ENCODE peak calls at places on chromosomes 3 and 15, in four cellular contexts. One of them, this sample, is unnamed.

GRCh38 chr3:122745365-122746021 is 48.1 kb downstream of the HSPBAP1 start:
- DNase-seq in HepG2: no peak
- DNase-seq in HCT116: no peak
- DNase-seq in K562: no peak
- DNase-seq in this sample: no peak

GRCh38 chr3:107962946-107963345 is 127.9 kb downstream of the CD47 start:
- DNase-seq in HCT116: no peak
- DNase-seq in K562: no peak
- DNase-seq in HepG2: no peak
- DNase-seq in this sample: no peak

GRCh38 chr3:18868911-18869689 is 279.2 kb upstream of the KCNH8 start:
- DNase-seq in HCT116: no peak
- DNase-seq in HepG2: no peak
- DNase-seq in K562: no peak
- DNase-seq in this sample: no peak

GRCh38 chr3:113534365-113534764 is 2.0 kb downstream of the SIDT1 start:
- DNase-seq in HepG2: no peak
- DNase-seq in K562: no peak
- DNase-seq in HCT116: no peak
- DNase-seq in this sample: no peak

GRCh38 chr3:4819294-4819693 is 159.9 kb upstream of the BHLHE40 start:
- DNase-seq in HCT116: no peak
- DNase-seq in K562: no peak
- DNase-seq in HepG2: no peak
- DNase-seq in this sample: no peak

GRCh38 chr15:62886431-62887071 is 156.0 kb upstream of the TPM1 start:
- DNase-seq in HCT116: no peak
- DNase-seq in K562: no peak
- DNase-seq in HepG2: peak; percentile 97
- DNase-seq in this sample: peak; percentile 63

GRCh38 chr3:141680620-141681389 is 57.3 kb upstream of the RNF7 start:
- DNase-seq in HCT116: no peak
- DNase-seq in K562: peak; percentile 30
- DNase-seq in HepG2: no peak
- DNase-seq in this sample: peak; percentile 13

GRCh38 chr3:47416041-47416440 is 35.2 kb downstream of the PTPN23 start:
- DNase-seq in HCT116: no peak
- DNase-seq in K562: no peak
- DNase-seq in HepG2: no peak
- DNase-seq in this sample: no peak

GRCh38 chr3:46372492-46373359 is 2.0 kb downstream of the CCR5 start:
- DNase-seq in HCT116: no peak
- DNase-seq in K562: no peak
- DNase-seq in HepG2: no peak
- DNase-seq in this sample: no peak

GRCh38 chr15:58043192-58043903 is 22.2 kb downstream of the ALDH1A2 start:
- DNase-seq in K562: peak; percentile 45
- DNase-seq in HCT116: peak; percentile 29
- DNase-seq in HepG2: peak; percentile 27
- DNase-seq in this sample: no peak

GRCh38 chr3:44058022-44058867 is 183.4 kb upstream of the TOPAZ1 start:
- DNase-seq in HCT116: no peak
- DNase-seq in HepG2: no peak
- DNase-seq in K562: no peak
- DNase-seq in this sample: no peak

GRCh38 chr3:56467801-56468183 is 475 bp downstream of the ERC2 start:
- DNase-seq in HepG2: no peak
- DNase-seq in K562: no peak
- DNase-seq in HCT116: no peak
- DNase-seq in this sample: peak; percentile 66

GRCh38 chr3:13479332-13479581 is 849 bp upstream of the HDAC11 start:
- DNase-seq in K562: peak; percentile 45
- DNase-seq in HCT116: no peak
- DNase-seq in HepG2: peak; percentile 55
- DNase-seq in this sample: no peak

GRCh38 chr15:71730277-71731144 is 79.8 kb upstream of the NR2E3 start:
- DNase-seq in K562: peak; percentile 63
- DNase-seq in HepG2: peak; percentile 50
- DNase-seq in HCT116: peak; percentile 43
- DNase-seq in this sample: no peak

GRCh38 chr3:52402101-52402521 is 42.8 kb downstream of the SEMA3G start:
- DNase-seq in K562: no peak
- DNase-seq in HCT116: no peak
- DNase-seq in HepG2: no peak
- DNase-seq in this sample: no peak

DNA sequence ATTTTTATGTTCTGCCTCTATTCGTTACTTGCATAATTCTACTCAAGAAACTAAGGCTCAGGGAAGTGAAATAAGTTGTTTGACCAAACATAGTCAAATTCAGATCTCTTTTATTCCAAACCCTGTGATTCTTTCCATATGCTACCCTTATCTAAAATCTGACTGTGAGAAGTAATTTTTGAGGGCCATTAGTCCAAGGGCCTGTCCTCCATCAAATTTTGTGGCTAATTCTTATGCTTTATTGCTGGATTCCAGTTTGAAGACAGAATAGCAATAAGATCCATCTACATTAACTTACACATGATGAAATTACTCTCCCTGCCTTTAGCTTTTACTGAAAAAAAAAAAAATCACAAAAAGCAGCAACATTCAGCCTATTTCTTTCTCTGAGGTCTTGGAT is 74.0 kb downstream of the ZIC1 start:
- DNase-seq in HCT116: no peak
- DNase-seq in HepG2: no peak
- DNase-seq in K562: no peak
- DNase-seq in this sample: no peak
- TF ChIP-seq FOSL1 in HCT116: no peak
- TF ChIP-seq FOSL1 in HepG2: no peak
- TF ChIP-seq FOSL1 in K562: no peak
- TF ChIP-seq FOSL1 in this sample: no peak

GRCh38 chr3:190000187-190000860 is 120.4 kb downstream of the P3H2 start:
- DNase-seq in HCT116: no peak
- DNase-seq in HepG2: peak; percentile 11
- DNase-seq in K562: no peak
- DNase-seq in this sample: no peak

GRCh38 chr3:189999718-190000117 is 121.0 kb downstream of the P3H2 start:
- DNase-seq in HCT116: no peak
- DNase-seq in HepG2: peak; percentile 72
- DNase-seq in K562: no peak
- DNase-seq in this sample: no peak

GRCh38 chr3:190001426-190001825 is 119.3 kb downstream of the P3H2 start:
- DNase-seq in HepG2: no peak
- DNase-seq in K562: no peak
- DNase-seq in HCT116: no peak
- DNase-seq in this sample: no peak

GRCh38 chr3:190003730-190004129 is 117.0 kb downstream of the P3H2 start:
- DNase-seq in HCT116: peak; percentile 22
- DNase-seq in HepG2: no peak
- DNase-seq in K562: no peak
- DNase-seq in this sample: no peak

DNA sequence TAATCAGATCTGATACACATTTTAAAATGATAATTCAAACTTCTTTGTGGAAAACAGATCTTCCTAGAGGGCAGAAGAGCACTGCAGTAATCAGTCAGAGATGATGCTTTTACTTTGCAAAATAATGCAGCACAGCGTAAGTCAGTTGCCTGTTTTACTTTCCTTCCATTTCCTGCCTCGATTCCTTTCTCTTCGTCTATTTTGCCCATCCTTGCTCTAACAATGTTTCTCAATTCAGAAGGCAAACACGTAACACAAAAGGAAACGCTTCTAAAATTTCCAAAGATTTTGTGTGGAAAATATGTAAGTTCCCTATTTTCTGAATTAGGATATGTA is 119.9 kb downstream of the P3H2 start:
- DNase-seq in K562: no peak
- DNase-seq in HCT116: no peak
- DNase-seq in HepG2: no peak
- DNase-seq in this sample: no peak
- H3K4me2 ChIP-seq in K562: no peak overlapping the region
- H3K4me2 ChIP-seq in HCT116: no peak overlapping the region
- H3K4me2 ChIP-seq in HepG2: no peak overlapping the region
- H3K4me2 ChIP-seq in this sample: peak overlapping the region; percentile 26

GRCh38 chr15:59662260-59662659 is 4.9 kb upstream of the GTF2A2 start:
- DNase-seq in HepG2: no peak
- DNase-seq in K562: no peak
- DNase-seq in HCT116: no peak
- DNase-seq in this sample: no peak
- TF ChIP-seq FOSL1 in HepG2: no peak
- TF ChIP-seq FOSL1 in K562: no peak
- TF ChIP-seq FOSL1 in HCT116: no peak
- TF ChIP-seq FOSL1 in this sample: no peak

GRCh38 chr3:70095260-70095659 is 95.7 kb downstream of the SAMMSON start:
- DNase-seq in HCT116: no peak
- DNase-seq in K562: no peak
- DNase-seq in HepG2: no peak
- DNase-seq in this sample: no peak
- H3K4me2 ChIP-seq in HCT116: no peak overlapping the region
- H3K4me2 ChIP-seq in K562: no peak overlapping the region
- H3K4me2 ChIP-seq in HepG2: no peak overlapping the region
- H3K4me2 ChIP-seq in this sample: no peak overlapping the region

GRCh38 chr3:42562047-42562907 is 19.5 kb downstream of the SEC22C start:
- DNase-seq in HepG2: no peak
- DNase-seq in K562: peak; percentile 39
- DNase-seq in HCT116: no peak
- DNase-seq in this sample: no peak

GRCh38 chr3:42556089-42556632 is 25.6 kb downstream of the SEC22C start:
- DNase-seq in HepG2: no peak
- DNase-seq in HCT116: no peak
- DNase-seq in K562: no peak
- DNase-seq in this sample: no peak

GRCh38 chr3:42552830-42553229 is 28.9 kb downstream of the SEC22C start:
- DNase-seq in HepG2: no peak
- DNase-seq in K562: no peak
- DNase-seq in HCT116: no peak
- DNase-seq in this sample: no peak

GRCh38 chr3:42557849-42558248 is 23.9 kb downstream of the SEC22C start:
- DNase-seq in HCT116: no peak
- DNase-seq in K562: no peak
- DNase-seq in HepG2: peak; percentile 13
- DNase-seq in this sample: no peak
- TF ChIP-seq FOSL1 in HCT116: no peak
- TF ChIP-seq FOSL1 in K562: no peak
- TF ChIP-seq FOSL1 in HepG2: no peak
- TF ChIP-seq FOSL1 in this sample: no peak